ENCODE peak calls at places on chromosomes 7 and 10, in five cellular contexts. P is SK-N-SH, F is K562, E is HepG2, U is GM12878. L is an unnamed sample.
A peak's percentile ranks its signal among the peaks of the same experiment; 100 is the strongest.

GRCh38 chr7:15284406-15284805 is 277.4 kb downstream of the AGMO start:
- DNase-seq in E (no peak), P (no peak), U (no peak), F (no peak), L (no peak)

GRCh38 chr10:11150255-11150731 is 132.6 kb downstream of the CELF2 start:
- DNase-seq in E (no peak), P (no peak), U (no peak), F (no peak), L (no peak)

GRCh38 chr10:64977912-64978311 is 1456.7 kb downstream of the REEP3 start:
- DNase-seq in F (no peak), E (no peak), P (no peak), U (no peak), L (no peak)

GRCh38 chr10:57692255-57692980 is 575.3 kb downstream of the IPMK start:
- DNase-seq in P (no peak), F (no peak), E (no peak), U (no peak), L (no peak)

GRCh38 chr10:8365935-8366911 is 311.7 kb downstream of the GATA3 start:
- DNase-seq in F (no peak), E (peak; percentile 42), P (no peak), U (peak; percentile 12), L (no peak)

GRCh38 chr7:81937091-81937490 is 167.2 kb upstream of the HGF start:
- DNase-seq in P (no peak), E (no peak), U (no peak), F (no peak), L (no peak)

GRCh38 chr7:105664816-105665525 is 83.7 kb upstream of the EFCAB10 start:
- DNase-seq in U (no peak), F (peak; percentile 76), P (peak; percentile 60), E (peak; percentile 89), L (no peak)

GRCh38 chr10:33333260-33334169 is 952 bp downstream of the NRP1 start:
- DNase-seq in E (no peak), P (no peak), U (no peak), F (no peak), L (peak; percentile 52)

GRCh38 chr10:34548466-34548865 is 266.6 kb downstream of the PARD3 start:
- DNase-seq in P (no peak), F (no peak), E (no peak), U (no peak), L (no peak)

GRCh38 chr10:110860576-110861241 is 11.0 kb upstream of the PDCD4 start:
- DNase-seq in E (peak; percentile 34), U (peak; percentile 90), P (no peak), F (no peak), L (no peak)

GRCh38 chr7:133771778-133772421 is 355.2 kb upstream of the LRGUK start:
- DNase-seq in E (no peak), U (no peak), F (no peak), P (peak; percentile 49), L (no peak)

GRCh38 chr7:133775201-133775600 is 351.9 kb upstream of the LRGUK start:
- DNase-seq in E (no peak), U (no peak), P (no peak), F (no peak), L (no peak)

GRCh38 chr7:133770863-133771492 is 356.2 kb upstream of the LRGUK start:
- DNase-seq in F (no peak), P (no peak), U (no peak), E (peak; percentile 68), L (no peak)

GRCh38 chr7:133777701-133778100 is 349.4 kb upstream of the LRGUK start:
- DNase-seq in E (no peak), F (no peak), P (no peak), U (no peak), L (no peak)

GRCh38 chr7:133773601-133774000 is 353.5 kb upstream of the LRGUK start:
- DNase-seq in F (no peak), P (no peak), U (no peak), E (no peak), L (no peak)
- TF ChIP-seq GABPA in F (no peak), P (no peak), U (no peak), E (no peak), L (no peak)

DNA sequence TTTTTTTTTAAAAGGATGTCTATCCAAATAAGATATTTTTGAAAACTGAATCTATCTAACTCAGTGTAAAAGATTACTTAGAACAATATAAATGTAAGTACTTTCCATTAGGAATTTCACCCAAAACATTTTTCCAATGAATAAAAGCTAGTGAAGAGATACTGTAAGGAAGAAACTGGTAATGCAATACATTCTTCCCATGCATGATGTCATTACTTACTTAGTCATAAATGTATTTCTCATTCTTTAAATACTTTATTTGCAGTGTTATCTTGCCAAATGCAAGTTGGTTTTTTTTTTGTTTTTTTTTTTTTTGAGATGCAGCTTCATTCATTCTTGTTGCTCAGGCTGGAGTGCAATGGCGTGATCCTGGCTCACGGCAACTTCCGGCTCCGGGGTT is 265.6 kb downstream of the PHF14 start:
- DNase-seq in E (no peak), P (no peak), U (no peak), F (no peak), L (no peak)
- TF ChIP-seq REST in E (no peak), P (no peak), U (no peak), F (no peak), L (no peak)

DNA sequence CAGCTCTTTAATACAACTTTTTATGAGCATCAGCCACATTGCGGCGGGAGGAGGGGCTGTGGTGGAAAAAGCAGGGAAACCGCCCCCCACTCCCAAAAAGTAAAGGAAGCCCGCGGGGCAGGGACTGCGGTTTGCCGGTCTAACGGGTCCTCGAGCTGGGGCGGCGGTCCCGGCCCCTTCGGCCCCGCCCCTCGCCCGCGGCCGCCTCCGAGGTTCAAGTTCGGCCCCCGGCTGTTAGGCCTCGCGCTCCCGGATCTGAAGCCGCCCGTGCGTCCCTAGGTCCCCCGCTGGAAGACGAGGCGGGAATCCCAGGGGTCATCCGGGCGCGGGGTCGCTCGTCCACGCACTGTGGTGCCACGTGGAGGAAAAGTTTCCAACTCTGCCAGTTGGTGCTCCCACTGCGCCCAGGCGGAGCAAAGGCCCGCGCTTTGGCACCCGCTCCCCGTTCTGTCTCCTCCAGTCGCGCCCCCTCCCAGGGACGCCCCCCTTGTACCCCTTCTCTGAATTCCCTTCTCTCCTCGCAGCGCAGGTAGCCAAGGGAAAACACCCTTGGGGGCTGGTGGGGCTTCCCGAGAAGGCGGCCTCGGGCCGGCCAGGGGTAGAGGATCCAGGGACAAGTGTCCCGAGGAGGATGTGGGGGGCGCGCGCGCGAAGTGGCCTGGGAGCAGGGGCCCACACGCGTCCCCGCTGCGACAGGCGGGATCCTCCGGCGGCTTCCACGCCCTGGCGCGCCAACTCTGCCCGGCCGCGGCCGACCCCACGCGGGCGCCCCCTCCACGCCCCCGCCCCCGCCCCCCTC is 798 bp upstream of the AUTS2 start:
- DNase-seq in F (no peak), E (no peak), P (peak; percentile 79), U (no peak), L (no peak)
- TF ChIP-seq GABPA in F (no peak), E (no peak), P (no peak), U (no peak), L (no peak)

DNA sequence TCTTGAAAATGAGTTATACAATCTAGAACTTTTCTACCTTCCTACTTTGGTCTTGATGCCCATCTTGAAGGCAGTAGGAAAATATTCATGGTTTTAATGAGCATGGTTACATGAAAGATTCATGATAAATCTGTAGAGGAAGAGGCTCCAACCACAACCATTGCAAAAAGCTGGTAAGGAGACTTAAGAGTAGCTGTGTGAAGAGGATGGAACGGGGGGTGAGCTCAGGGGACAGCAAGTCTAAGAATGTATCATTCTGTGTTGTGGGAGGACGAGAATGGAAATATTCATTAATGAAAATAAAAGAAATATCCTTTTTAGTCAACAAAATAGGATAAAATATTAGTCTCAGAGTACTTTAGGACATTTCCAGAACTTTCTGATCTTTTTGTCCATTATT is 81.1 kb downstream of the BMPER start:
- DNase-seq in U (no peak), P (no peak), E (no peak), F (no peak), L (no peak)
- TF ChIP-seq REST in U (no peak), P (no peak), E (no peak), F (no peak), L (no peak)

GRCh38 chr7:12570148-12570528 is 382 bp upstream of the SCIN start:
- DNase-seq in U (no peak), P (peak; percentile 34), F (no peak), E (no peak), L (no peak)
- TF ChIP-seq GABPA in U (no peak), P (no peak), F (no peak), E (no peak), L (no peak)

GRCh38 chr10:131748831-131749766 is 151.7 kb upstream of the PPP2R2D start:
- DNase-seq in P (no peak), E (peak; percentile 58), F (no peak), U (no peak), L (no peak)
- TF ChIP-seq REST in P (no peak), E (no peak), F (no peak), U (no peak), L (no peak)